ENCODE peak calls at places on chromosomes 3 and 15, in four cellular contexts. B is WTC11, C is astrocyte of the spinal cord, D is ovary. Q is an unnamed sample.

GRCh38 chr3:94225176-94225742 is 162.4 kb downstream of the NSUN3 start:
- DNase-seq in B (no peak), C (peak; percentile 24), D (no peak), Q (no peak)

GRCh38 chr3:11185144-11185543 is 30.9 kb downstream of the HRH1 start:
- DNase-seq in B (no peak), C (no peak), D (no peak), Q (no peak)

GRCh38 chr15:98881526-98882517 is 125.8 kb downstream of the PGPEP1L start:
- DNase-seq in B (no peak), C (peak; percentile 64), D (peak; percentile 56), Q (peak; percentile 8)

GRCh38 chr15:69958494-69959134 is 139.1 kb downstream of the TLE3 start:
- DNase-seq in B (peak; percentile 32), C (no peak), D (no peak), Q (no peak)

GRCh38 chr3:63609834-63610233 is 42.6 kb upstream of the SNTN start:
- DNase-seq in B (no peak), C (no peak), D (no peak), Q (no peak)

GRCh38 chr3:40851836-40852235 is 327.1 kb downstream of the ZNF621 start:
- DNase-seq in B (no peak), C (no peak), D (no peak), Q (no peak)

GRCh38 chr3:156626104-156626503 is 48.3 kb upstream of the TIPARP start:
- DNase-seq in B (no peak), C (no peak), D (no peak), Q (no peak)

GRCh38 chr15:77187751-77188464 is 117.0 kb upstream of the TSPAN3 start:
- DNase-seq in B (no peak), C (peak; percentile 61), D (peak; percentile 30), Q (peak; percentile 19)

GRCh38 chr3:143307613-143308183 is 188.1 kb downstream of the CHST2 start:
- DNase-seq in B (no peak), C (no peak), D (peak; percentile 23), Q (no peak)

GRCh38 chr3:59555593-59556315 is 505.9 kb upstream of the CFAP20DC start:
- DNase-seq in B (no peak), C (no peak), D (no peak), Q (no peak)

GRCh38 chr3:98732239-98733054 is 30.7 kb upstream of the ST3GAL6 start:
- DNase-seq in B (peak; percentile 65), C (peak; percentile 32), D (peak; percentile 21), Q (peak; percentile 57)

GRCh38 chr3:183430325-183430957 is 2.0 kb upstream of the MCF2L2 start:
- DNase-seq in B (no peak), C (no peak), D (no peak), Q (no peak)

GRCh38 chr15:64836023-64836536 is 5.6 kb upstream of the PLEKHO2 start:
- DNase-seq in B (no peak), C (no peak), D (no peak), Q (no peak)

GRCh38 chr3:27596334-27596841 is 112.2 kb upstream of the SLC4A7 start:
- DNase-seq in B (no peak), C (peak; percentile 82), D (no peak), Q (no peak)

GRCh38 chr15:29651476-29652072 is 170.7 kb downstream of the TJP1 start:
- DNase-seq in B (peak; percentile 34), C (no peak), D (no peak), Q (no peak)

GRCh38 chr3:153290278-153291015 is 128.4 kb downstream of the RAP2B start:
- DNase-seq in B (no peak), C (no peak), D (no peak), Q (no peak)

GRCh38 chr3:126969586-126969985 is 13.3 kb upstream of the PLXNA1 start:
- DNase-seq in B (no peak), C (peak; percentile 49), D (no peak), Q (no peak)

GRCh38 chr15:50542051-50542450 is 4.4 kb downstream of the USP50 start:
- DNase-seq in B (no peak), C (no peak), D (no peak), Q (no peak)

GRCh38 chr3:24363242-24363641 is 131.4 kb downstream of the THRB start:
- DNase-seq in B (no peak), C (no peak), D (no peak), Q (no peak)

GRCh38 chr15:80776420-80777045 is 2.6 kb upstream of the CEMIP start:
- DNase-seq in B (peak; percentile 75), C (peak; percentile 83), D (peak; percentile 68), Q (peak; percentile 83)

GRCh38 chr3:36477655-36478054 is 97.4 kb downstream of the STAC start:
- DNase-seq in B (no peak), C (no peak), D (no peak), Q (no peak)

GRCh38 chr15:65259367-65259781 is 27.3 kb downstream of the PARP16 start:
- DNase-seq in B (no peak), C (no peak), D (peak; percentile 73), Q (no peak)

GRCh38 chr3:154243353-154243752 is 80.9 kb downstream of the DHX36 start:
- DNase-seq in B (no peak), C (peak; percentile 60), D (no peak), Q (no peak)

GRCh38 chr3:49327485-49327884 is 12.4 kb downstream of the USP4 start:
- DNase-seq in B (no peak), C (no peak), D (no peak), Q (no peak)

GRCh38 chr15:45604321-45604720 is 17.1 kb downstream of the BLOC1S6 start:
- DNase-seq in B (no peak), C (no peak), D (no peak), Q (no peak)

GRCh38 chr3:13541691-13542090 is 7.2 kb upstream of the FBLN2 start:
- DNase-seq in B (no peak), C (no peak), D (no peak), Q (no peak)

GRCh38 chr3:125061646-125062045 is 5.8 kb upstream of the HEG1 start:
- DNase-seq in B (no peak), C (no peak), D (no peak), Q (no peak)

GRCh38 chr3:125058959-125059358 is 3.2 kb upstream of the HEG1 start:
- DNase-seq in B (no peak), C (no peak), D (no peak), Q (no peak)

GRCh38 chr3:125058529-125058928 is 2.7 kb upstream of the HEG1 start:
- DNase-seq in B (no peak), C (no peak), D (no peak), Q (no peak)

GRCh38 chr3:125061170-125061569 is 5.4 kb upstream of the HEG1 start:
- DNase-seq in B (no peak), C (no peak), D (peak; percentile 84), Q (no peak)

GRCh38 chr3:125059488-125060245 is 3.9 kb upstream of the HEG1 start:
- DNase-seq in B (no peak), C (no peak), D (no peak), Q (no peak)
- TF ChIP-seq CTCF in B (no peak), C (no peak), D (no peak), Q (no peak)

GRCh38 chr15:32993285-32993684 is 201.2 kb downstream of the FMN1 start:
- DNase-seq in B (no peak), C (peak; percentile 22), D (no peak), Q (no peak)

GRCh38 chr15:32998979-32999677 is 195.4 kb downstream of the FMN1 start:
- DNase-seq in B (no peak), C (no peak), D (no peak), Q (no peak)

GRCh38 chr15:32998182-32998581 is 196.3 kb downstream of the FMN1 start:
- DNase-seq in B (no peak), C (no peak), D (no peak), Q (no peak)

GRCh38 chr15:32991544-32992192 is 202.8 kb downstream of the FMN1 start:
- DNase-seq in B (no peak), C (no peak), D (no peak), Q (no peak)

GRCh38 chr15:32994810-32995424 is 199.6 kb downstream of the FMN1 start:
- DNase-seq in B (no peak), C (peak; percentile 70), D (no peak), Q (no peak)
- TF ChIP-seq CTCF in B (peak; percentile 51), C (peak; percentile 63), D (peak; percentile 17), Q (peak; percentile 60)

GRCh38 chr3:42367903-42368302 is 42.5 kb downstream of the LYZL4 start:
- DNase-seq in B (no peak), C (no peak), D (no peak), Q (no peak)
- TF ChIP-seq CTCF in B (no peak), C (no peak), D (no peak), Q (no peak)

DNA sequence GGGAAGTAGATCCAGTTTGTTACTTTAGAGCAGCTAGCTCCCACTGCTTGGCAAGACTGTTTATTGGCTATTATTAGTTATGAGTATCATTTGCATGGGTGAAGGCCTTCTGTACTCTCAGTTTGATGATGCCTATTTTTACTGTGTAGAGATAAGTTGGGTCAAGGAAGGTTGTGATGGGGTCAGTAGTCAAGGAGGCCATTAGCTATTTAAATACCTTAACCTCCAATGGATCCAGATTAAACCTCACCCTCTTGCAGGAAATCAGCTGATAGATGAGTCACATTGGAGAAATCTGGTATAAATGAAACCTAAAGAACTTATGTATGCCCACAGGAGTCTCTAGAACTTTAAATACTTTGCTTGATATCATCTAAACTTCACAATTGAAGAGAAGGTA is 45.0 kb downstream of the THBS1 start:
- DNase-seq in B (no peak), C (peak; percentile 42), D (no peak), Q (no peak)
- TF ChIP-seq CTCF in B (no peak), C (no peak), D (no peak), Q (no peak)

DNA sequence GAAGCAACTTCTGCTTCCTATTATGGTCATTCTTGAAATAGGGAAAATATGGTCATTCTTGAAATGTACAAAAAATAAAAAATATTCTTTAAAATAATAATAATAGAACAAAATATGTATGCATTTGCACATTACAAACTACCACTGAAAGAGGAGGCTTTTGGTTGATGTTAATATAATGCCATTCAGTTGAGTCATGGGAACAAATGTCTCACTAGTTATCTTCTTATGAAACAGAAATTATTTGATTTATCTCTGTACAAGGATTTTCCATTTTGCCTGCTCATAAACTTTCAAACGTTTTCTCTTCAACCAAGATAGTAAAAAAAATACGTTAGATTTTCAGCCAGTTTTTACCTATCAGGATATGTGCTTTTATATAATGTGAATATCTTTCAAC is 1662.7 kb downstream of the OTOL1 start:
- DNase-seq in B (no peak), C (no peak), D (no peak), Q (no peak)
- TF ChIP-seq CTCF in B (no peak), C (no peak), D (no peak), Q (no peak)

GRCh38 chr15:41124058-41124457 is 8.0 kb upstream of the INO80 start:
- DNase-seq in B (no peak), C (no peak), D (no peak), Q (no peak)

GRCh38 chr15:41125063-41125669 is 9.1 kb upstream of the INO80 start:
- DNase-seq in B (no peak), C (no peak), D (no peak), Q (no peak)

GRCh38 chr15:41121951-41122350 is 5.9 kb upstream of the INO80 start:
- DNase-seq in B (no peak), C (no peak), D (no peak), Q (no peak)

GRCh38 chr15:41125950-41126642 is 10.0 kb upstream of the INO80 start:
- DNase-seq in B (no peak), C (no peak), D (no peak), Q (no peak)

GRCh38 chr15:41122849-41123248 is 6.8 kb upstream of the INO80 start:
- DNase-seq in B (no peak), C (no peak), D (no peak), Q (no peak)
- TF ChIP-seq CTCF in B (no peak), C (no peak), D (no peak), Q (no peak)